ENCODE peak calls at places on chromosomes 5 and 9, in five cellular contexts. One of them, this sample, is unnamed.

GRCh38 chr5:139402561-139403158 is 1.2 kb downstream of the SPATA24 start:
- DNase-seq in cardiac fibroblast: peak
- DNase-seq in fibroblast of pulmonary artery: peak
- DNase-seq in AG04450: no peak
- DNase-seq in AG04449: no peak
- DNase-seq in this sample: no peak

GRCh38 chr9:120935383-120935857 is 8.8 kb upstream of the TRAF1 start:
- DNase-seq in cardiac fibroblast: peak
- DNase-seq in fibroblast of pulmonary artery: peak
- DNase-seq in AG04450: peak
- DNase-seq in AG04449: peak
- DNase-seq in this sample: peak

GRCh38 chr5:128469924-128470323 is 68.1 kb downstream of the FBN2 start:
- DNase-seq in AG04449: no peak
- DNase-seq in fibroblast of pulmonary artery: peak
- DNase-seq in cardiac fibroblast: peak
- DNase-seq in AG04450: no peak
- DNase-seq in this sample: no peak

GRCh38 chr5:170791325-170791954 is 7.9 kb downstream of the GABRP start:
- DNase-seq in fibroblast of pulmonary artery: peak
- DNase-seq in cardiac fibroblast: peak
- DNase-seq in AG04450: peak
- DNase-seq in AG04449: no peak
- DNase-seq in this sample: peak

GRCh38 chr9:30773427-30773826 is 1611.0 kb upstream of the ACO1 start:
- DNase-seq in cardiac fibroblast: no peak
- DNase-seq in AG04449: no peak
- DNase-seq in AG04450: no peak
- DNase-seq in fibroblast of pulmonary artery: no peak
- DNase-seq in this sample: no peak

GRCh38 chr9:79711874-79712273 is 140.1 kb downstream of the TLE4 start:
- DNase-seq in cardiac fibroblast: no peak
- DNase-seq in fibroblast of pulmonary artery: no peak
- DNase-seq in AG04449: no peak
- DNase-seq in AG04450: no peak
- DNase-seq in this sample: no peak

GRCh38 chr9:125361837-125362531 is 100.4 kb downstream of the GAPVD1 start:
- DNase-seq in fibroblast of pulmonary artery: peak
- DNase-seq in cardiac fibroblast: peak
- DNase-seq in AG04450: no peak
- DNase-seq in AG04449: no peak
- DNase-seq in this sample: no peak

GRCh38 chr5:169893586-169893985 is 86.7 kb downstream of the INSYN2B start:
- DNase-seq in cardiac fibroblast: peak
- DNase-seq in AG04449: no peak
- DNase-seq in fibroblast of pulmonary artery: peak
- DNase-seq in AG04450: no peak
- DNase-seq in this sample: peak

GRCh38 chr5:152523964-152524363 is 118.9 kb upstream of the NMUR2 start:
- DNase-seq in fibroblast of pulmonary artery: no peak
- DNase-seq in AG04449: no peak
- DNase-seq in cardiac fibroblast: no peak
- DNase-seq in AG04450: no peak
- DNase-seq in this sample: no peak

GRCh38 chr9:87280421-87280820 is 217.2 kb upstream of the DAPK1 start:
- DNase-seq in fibroblast of pulmonary artery: peak
- DNase-seq in AG04450: peak
- DNase-seq in AG04449: peak
- DNase-seq in cardiac fibroblast: no peak
- DNase-seq in this sample: peak

GRCh38 chr9:15509931-15510788 is 610 bp downstream of the PSIP1 start:
- DNase-seq in cardiac fibroblast: peak
- DNase-seq in AG04450: no peak
- DNase-seq in AG04449: no peak
- DNase-seq in fibroblast of pulmonary artery: peak
- DNase-seq in this sample: no peak

GRCh38 chr9:137319976-137320551 is 18.0 kb upstream of the NRARP start:
- DNase-seq in AG04449: no peak
- DNase-seq in AG04450: no peak
- DNase-seq in fibroblast of pulmonary artery: no peak
- DNase-seq in cardiac fibroblast: no peak
- DNase-seq in this sample: no peak

GRCh38 chr5:131649160-131649559 is 14.1 kb upstream of the RAPGEF6 start:
- DNase-seq in cardiac fibroblast: peak
- DNase-seq in fibroblast of pulmonary artery: no peak
- DNase-seq in AG04449: no peak
- DNase-seq in AG04450: no peak
- DNase-seq in this sample: no peak

GRCh38 chr9:111316796-111317195 is 13.2 kb downstream of the OR2K2 start:
- DNase-seq in AG04449: no peak
- DNase-seq in AG04450: no peak
- DNase-seq in cardiac fibroblast: peak
- DNase-seq in fibroblast of pulmonary artery: no peak
- DNase-seq in this sample: no peak

GRCh38 chr5:78288246-78288645 is 6.3 kb downstream of the AP3B1 start:
- DNase-seq in fibroblast of pulmonary artery: no peak
- DNase-seq in cardiac fibroblast: peak
- DNase-seq in AG04449: no peak
- DNase-seq in AG04450: no peak
- DNase-seq in this sample: no peak

GRCh38 chr5:178145965-178146820 is 7.5 kb downstream of the NHP2 start:
- DNase-seq in fibroblast of pulmonary artery: peak
- DNase-seq in cardiac fibroblast: peak
- DNase-seq in AG04450: no peak
- DNase-seq in AG04449: peak
- DNase-seq in this sample: no peak

GRCh38 chr5:141877478-141878185 is 578 bp downstream of the PCDH1 start:
- DNase-seq in cardiac fibroblast: peak
- DNase-seq in AG04449: no peak
- DNase-seq in AG04450: no peak
- DNase-seq in fibroblast of pulmonary artery: peak
- DNase-seq in this sample: no peak

DNA sequence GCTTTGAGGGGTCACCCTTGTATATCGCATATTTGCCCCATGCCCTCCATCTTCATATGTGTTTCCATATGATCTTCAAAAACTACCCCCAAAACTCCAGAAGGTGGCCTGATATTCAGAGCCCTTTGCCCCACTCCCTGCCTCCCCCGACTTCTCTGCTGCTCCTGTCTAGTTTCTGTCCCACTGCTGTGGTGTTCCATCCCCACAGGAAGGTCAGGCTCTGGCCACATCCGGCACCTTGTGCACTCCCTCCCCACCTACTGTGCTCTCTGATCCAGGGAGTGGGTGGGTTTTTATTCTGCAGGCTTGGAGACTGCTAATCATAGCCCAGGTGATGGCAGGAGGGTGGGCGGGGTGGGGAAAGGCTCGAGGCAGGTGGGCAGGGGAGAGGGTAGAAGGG is 52.4 kb downstream of the TMOD1 start:
- DNase-seq in AG04450: no peak
- DNase-seq in fibroblast of pulmonary artery: no peak
- DNase-seq in cardiac fibroblast: no peak
- DNase-seq in AG04449: no peak
- DNase-seq in this sample: no peak
- TF ChIP-seq CTCF in AG04450: no peak
- TF ChIP-seq CTCF in fibroblast of pulmonary artery: no peak
- TF ChIP-seq CTCF in cardiac fibroblast: no peak
- TF ChIP-seq CTCF in AG04449: no peak
- TF ChIP-seq CTCF in this sample: no peak

GRCh38 chr5:89071101-89071940 is 188.3 kb upstream of the MEF2C start:
- DNase-seq in fibroblast of pulmonary artery: no peak
- DNase-seq in cardiac fibroblast: no peak
- DNase-seq in AG04450: no peak
- DNase-seq in AG04449: no peak
- DNase-seq in this sample: no peak
- H3K4me3 ChIP-seq in fibroblast of pulmonary artery: no peak
- H3K4me3 ChIP-seq in cardiac fibroblast: no peak
- H3K4me3 ChIP-seq in AG04450: no peak
- H3K4me3 ChIP-seq in AG04449: no peak
- H3K4me3 ChIP-seq in this sample: no peak

GRCh38 chr9:33498387-33498786 is 24.7 kb upstream of the NOL6 start:
- DNase-seq in fibroblast of pulmonary artery: peak
- DNase-seq in AG04449: no peak
- DNase-seq in AG04450: no peak
- DNase-seq in cardiac fibroblast: peak
- DNase-seq in this sample: no peak
- TF ChIP-seq CTCF in fibroblast of pulmonary artery: peak
- TF ChIP-seq CTCF in AG04449: no peak
- TF ChIP-seq CTCF in AG04450: peak
- TF ChIP-seq CTCF in cardiac fibroblast: peak
- TF ChIP-seq CTCF in this sample: peak

GRCh38 chr5:135173662-135174290 is 139.7 kb upstream of the PITX1 start:
- DNase-seq in AG04450: no peak
- DNase-seq in fibroblast of pulmonary artery: no peak
- DNase-seq in AG04449: no peak
- DNase-seq in cardiac fibroblast: no peak
- DNase-seq in this sample: no peak
- H3K4me3 ChIP-seq in AG04450: no peak
- H3K4me3 ChIP-seq in fibroblast of pulmonary artery: no peak
- H3K4me3 ChIP-seq in AG04449: no peak
- H3K4me3 ChIP-seq in cardiac fibroblast: no peak
- H3K4me3 ChIP-seq in this sample: no peak

GRCh38 chr5:10262121-10262774 is 12.2 kb downstream of the CCT5 start:
- DNase-seq in AG04449: no peak
- DNase-seq in AG04450: no peak
- DNase-seq in fibroblast of pulmonary artery: peak
- DNase-seq in cardiac fibroblast: no peak
- DNase-seq in this sample: no peak
- TF ChIP-seq CTCF in AG04449: no peak
- TF ChIP-seq CTCF in AG04450: no peak
- TF ChIP-seq CTCF in fibroblast of pulmonary artery: no peak
- TF ChIP-seq CTCF in cardiac fibroblast: no peak
- TF ChIP-seq CTCF in this sample: no peak

GRCh38 chr5:157327771-157328170 is 61.8 kb downstream of the CYFIP2 start:
- DNase-seq in AG04449: no peak
- DNase-seq in AG04450: no peak
- DNase-seq in cardiac fibroblast: no peak
- DNase-seq in fibroblast of pulmonary artery: no peak
- DNase-seq in this sample: no peak

GRCh38 chr5:157328277-157328912 is 62.5 kb downstream of the CYFIP2 start:
- DNase-seq in AG04450: peak
- DNase-seq in AG04449: peak
- DNase-seq in cardiac fibroblast: peak
- DNase-seq in fibroblast of pulmonary artery: peak
- DNase-seq in this sample: peak

GRCh38 chr5:157324237-157324636 is 58.3 kb downstream of the CYFIP2 start:
- DNase-seq in AG04450: no peak
- DNase-seq in AG04449: no peak
- DNase-seq in cardiac fibroblast: peak
- DNase-seq in fibroblast of pulmonary artery: no peak
- DNase-seq in this sample: no peak

GRCh38 chr5:157323107-157323706 is 57.3 kb downstream of the CYFIP2 start:
- DNase-seq in AG04450: no peak
- DNase-seq in AG04449: no peak
- DNase-seq in fibroblast of pulmonary artery: no peak
- DNase-seq in cardiac fibroblast: no peak
- DNase-seq in this sample: no peak

GRCh38 chr5:157326440-157327023 is 60.6 kb downstream of the CYFIP2 start:
- DNase-seq in fibroblast of pulmonary artery: no peak
- DNase-seq in cardiac fibroblast: no peak
- DNase-seq in AG04449: no peak
- DNase-seq in AG04450: no peak
- DNase-seq in this sample: no peak
- H3K4me3 ChIP-seq in fibroblast of pulmonary artery: no peak
- H3K4me3 ChIP-seq in cardiac fibroblast: no peak
- H3K4me3 ChIP-seq in AG04449: no peak
- H3K4me3 ChIP-seq in AG04450: no peak
- H3K4me3 ChIP-seq in this sample: no peak

DNA sequence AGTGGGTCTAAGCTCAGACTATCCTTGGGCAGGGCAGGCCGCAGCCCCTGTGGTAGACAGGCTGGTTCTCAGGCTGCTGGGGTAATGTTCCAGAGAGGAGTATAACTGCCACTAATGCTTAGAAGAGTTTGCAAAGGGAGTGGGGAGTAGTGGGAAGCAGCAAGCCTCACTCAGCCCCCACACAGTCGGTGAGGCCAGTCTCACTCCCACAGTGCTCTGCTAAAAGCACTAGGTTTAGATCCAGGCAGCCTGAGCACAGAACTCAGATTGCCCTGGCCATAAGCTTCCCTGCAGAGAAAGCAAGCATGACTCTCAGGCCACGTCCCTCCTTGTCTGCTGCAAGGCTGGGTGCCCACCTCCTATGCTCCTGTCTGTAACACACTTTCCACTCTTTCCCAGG is 69.4 kb upstream of the HCN1 start:
- DNase-seq in AG04449: no peak
- DNase-seq in AG04450: no peak
- DNase-seq in fibroblast of pulmonary artery: no peak
- DNase-seq in cardiac fibroblast: no peak
- DNase-seq in this sample: no peak
- TF ChIP-seq CTCF in AG04449: no peak
- TF ChIP-seq CTCF in AG04450: no peak
- TF ChIP-seq CTCF in fibroblast of pulmonary artery: no peak
- TF ChIP-seq CTCF in cardiac fibroblast: no peak
- TF ChIP-seq CTCF in this sample: no peak

DNA sequence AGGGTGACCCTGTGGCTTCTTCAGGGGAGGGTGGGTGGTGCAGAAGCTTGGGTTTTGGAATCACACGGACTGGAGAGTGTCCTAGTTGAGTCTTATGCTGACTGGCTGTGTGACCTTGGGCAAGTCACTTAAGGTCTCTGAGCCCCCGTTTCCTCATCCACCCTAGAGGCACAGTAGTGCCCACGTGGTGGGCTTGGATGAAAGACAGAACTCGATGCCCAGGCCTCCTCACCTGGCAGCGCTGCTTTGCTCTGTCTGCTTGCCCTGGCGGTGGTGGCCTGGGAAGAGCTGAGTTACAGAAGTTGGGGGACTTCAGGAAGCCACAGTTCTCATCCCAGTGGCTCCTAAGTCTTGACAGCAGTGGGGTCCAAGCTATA is 171.5 kb upstream of the IER5L start:
- DNase-seq in AG04450: no peak
- DNase-seq in AG04449: no peak
- DNase-seq in cardiac fibroblast: no peak
- DNase-seq in fibroblast of pulmonary artery: no peak
- DNase-seq in this sample: no peak
- H3K4me3 ChIP-seq in AG04450: no peak
- H3K4me3 ChIP-seq in AG04449: no peak
- H3K4me3 ChIP-seq in cardiac fibroblast: no peak
- H3K4me3 ChIP-seq in fibroblast of pulmonary artery: no peak
- H3K4me3 ChIP-seq in this sample: no peak

GRCh38 chr5:75167345-75167744 is 69.3 kb downstream of the ANKRD31 start:
- DNase-seq in AG04450: no peak
- DNase-seq in fibroblast of pulmonary artery: peak
- DNase-seq in cardiac fibroblast: peak
- DNase-seq in AG04449: no peak
- DNase-seq in this sample: no peak
- TF ChIP-seq CTCF in AG04450: peak
- TF ChIP-seq CTCF in fibroblast of pulmonary artery: peak
- TF ChIP-seq CTCF in cardiac fibroblast: peak
- TF ChIP-seq CTCF in AG04449: no peak
- TF ChIP-seq CTCF in this sample: peak